ENCODE peak calls at places on chromosomes 11 and 22, in six cellular contexts. R is stomach, V is K562, U is ovary, N is transverse colon, H is A549. M is an unnamed sample.

GRCh38 chr11:122235615-122236014 is 119.6 kb upstream of the BLID start:
- DNase-seq in N (no peak), U (no peak), R (no peak), V (no peak), H (no peak), M (peak)

GRCh38 chr11:14904745-14905103 is 12.7 kb upstream of the CYP2R1 start:
- DNase-seq in R (peak), U (peak), H (peak), V (no peak), N (peak), M (peak)

GRCh38 chr11:2586091-2586792 is 113.6 kb downstream of the KCNQ1OT1 start:
- DNase-seq in V (no peak), N (peak), R (peak), H (no peak), U (peak), M (peak)

GRCh38 chr11:64003807-64004589 is 17.8 kb downstream of the OTUB1 start:
- DNase-seq in V (no peak), N (no peak), U (no peak), R (no peak), H (no peak), M (no peak)

GRCh38 chr11:94504689-94505293 is 7.5 kb upstream of the C11orf97 start:
- DNase-seq in R (no peak), N (no peak), V (peak), U (no peak), H (peak), M (no peak)

GRCh38 chr22:19735665-19736510 is 12.5 kb downstream of the GP1BB start:
- DNase-seq in R (no peak), V (no peak), H (no peak), U (no peak), N (no peak), M (no peak)

GRCh38 chr11:63767415-63768231 is 952 bp downstream of the ZFTA start:
- DNase-seq in R (no peak), V (peak), U (peak), N (peak), H (peak), M (peak)

GRCh38 chr11:34970033-34970432 is 53.6 kb downstream of the PDHX start:
- DNase-seq in R (no peak), V (no peak), N (no peak), H (no peak), U (no peak), M (no peak)

GRCh38 chr22:19085233-19086043 is 36.8 kb downstream of the DGCR2 start:
- DNase-seq in H (peak), R (no peak), U (no peak), N (no peak), V (peak), M (peak)

GRCh38 chr11:110131386-110132123 is 38.4 kb downstream of the ZC3H12C start:
- DNase-seq in N (no peak), U (no peak), V (no peak), R (no peak), H (no peak), M (no peak)

GRCh38 chr11:70128435-70128906 is 50.4 kb downstream of the ANO1 start:
- DNase-seq in V (no peak), R (peak), U (no peak), N (no peak), H (peak), M (no peak)

GRCh38 chr11:76782526-76783293 is 446 bp upstream of the TSKU start:
- DNase-seq in R (peak), U (peak), N (peak), V (peak), H (peak), M (peak)

GRCh38 chr11:19714387-19715363 is 2.0 kb downstream of the NAV2 start:
- DNase-seq in N (no peak), H (no peak), R (no peak), U (peak), V (peak), M (peak)

GRCh38 chr11:15852179-15852578 is 504.2 kb downstream of the SOX6 start:
- DNase-seq in H (no peak), R (peak), N (peak), U (no peak), V (peak), M (no peak)

GRCh38 chr11:70942593-70942992 is 309.8 kb downstream of the SHANK2 start:
- DNase-seq in H (no peak), U (no peak), R (no peak), V (peak), N (no peak), M (no peak)

GRCh38 chr22:22545084-22545483 is 14.0 kb downstream of the PRAME start:
- DNase-seq in R (no peak), V (no peak), U (no peak), N (no peak), H (no peak), M (no peak)

GRCh38 chr11:19311306-19312030 is 70.7 kb upstream of the E2F8 start:
- DNase-seq in R (peak), V (peak), H (peak), U (peak), N (peak), M (peak)

GRCh38 chr22:37844904-37845334 is 785 bp upstream of the ANKRD54 start:
- DNase-seq in U (no peak), R (no peak), H (no peak), V (no peak), N (no peak), M (no peak)

GRCh38 chr11:64355078-64355940 is 3.7 kb upstream of the RPS6KA4 start:
- DNase-seq in R (peak), V (peak), U (peak), H (peak), N (peak), M (peak)

GRCh38 chr11:23903044-23903704 is 593.7 kb upstream of the LUZP2 start:
- DNase-seq in U (no peak), R (no peak), V (no peak), N (no peak), H (no peak), M (no peak)

GRCh38 chr11:75022759-75023396 is 34.1 kb downstream of the NEU3 start:
- DNase-seq in N (peak), R (peak), H (peak), U (peak), V (peak), M (peak)
- H3K27ac ChIP-seq in N (no peak), R (no peak), H (no peak), U (no peak), V (peak), M (no peak)

DNA sequence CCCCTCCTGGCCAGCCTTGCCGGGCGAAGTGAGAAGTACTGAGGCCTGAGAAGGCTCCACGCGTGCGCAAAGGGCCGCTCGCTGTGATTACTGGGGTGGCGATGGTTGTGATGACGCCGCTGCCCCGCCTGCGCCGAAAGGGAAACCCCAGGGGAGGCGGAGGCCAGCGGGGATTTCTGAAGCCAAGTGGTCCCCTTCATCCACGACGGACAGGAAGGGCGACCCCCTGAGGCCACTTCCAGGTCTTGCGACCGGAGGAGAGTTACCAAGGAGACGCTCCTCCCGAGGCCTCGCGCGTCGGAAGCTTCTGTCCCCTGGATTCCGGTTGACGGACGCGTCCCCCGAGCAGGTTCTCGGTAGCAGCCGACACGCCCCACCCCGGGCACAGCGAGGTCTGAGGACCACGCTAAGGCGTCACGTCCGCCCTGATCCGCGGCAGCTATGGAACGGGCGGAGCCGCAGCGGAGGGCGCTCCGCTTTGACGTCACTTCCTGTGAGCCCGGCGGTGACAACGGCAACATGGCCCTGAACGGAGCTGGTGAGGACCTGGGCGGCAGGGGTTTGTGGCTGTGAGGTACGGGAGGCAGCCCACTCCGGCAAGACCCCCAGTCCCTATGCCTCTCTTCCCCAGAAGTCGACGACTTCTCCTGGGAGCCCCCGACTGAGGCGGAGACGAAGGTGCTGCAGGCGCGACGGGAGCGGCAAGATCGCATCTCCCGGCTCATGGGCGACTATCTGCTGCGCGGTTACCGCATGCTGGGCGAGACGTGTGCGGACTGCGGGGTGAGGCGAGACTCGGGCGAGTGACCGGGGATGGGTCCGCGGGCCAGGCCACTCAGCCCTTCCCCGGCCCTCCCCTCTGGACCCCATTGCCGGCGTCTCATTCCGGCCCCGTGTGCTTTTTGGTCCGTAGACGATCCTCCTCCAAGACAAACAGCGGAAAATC is at the start of gene ZNRD2:
- DNase-seq in N (peak), V (peak), U (peak), H (peak), R (peak), M (peak)
- TF ChIP-seq EP300 in N (peak), V (no peak), U (peak), H (peak), R (no peak), M (no peak)

GRCh38 chr11:114929351-114929750 is 251.0 kb downstream of the NXPE2 start:
- DNase-seq in U (no peak), V (no peak), H (no peak), N (no peak), R (no peak), M (no peak)
- H3K4me3 ChIP-seq in U (no peak), V (no peak), H (no peak), N (no peak), R (no peak), M (no peak)

GRCh38 chr11:42048141-42048540 is 588.7 kb upstream of the LRRC4C start:
- DNase-seq in N (no peak), U (no peak), R (no peak), H (no peak), V (no peak), M (no peak)

DNA sequence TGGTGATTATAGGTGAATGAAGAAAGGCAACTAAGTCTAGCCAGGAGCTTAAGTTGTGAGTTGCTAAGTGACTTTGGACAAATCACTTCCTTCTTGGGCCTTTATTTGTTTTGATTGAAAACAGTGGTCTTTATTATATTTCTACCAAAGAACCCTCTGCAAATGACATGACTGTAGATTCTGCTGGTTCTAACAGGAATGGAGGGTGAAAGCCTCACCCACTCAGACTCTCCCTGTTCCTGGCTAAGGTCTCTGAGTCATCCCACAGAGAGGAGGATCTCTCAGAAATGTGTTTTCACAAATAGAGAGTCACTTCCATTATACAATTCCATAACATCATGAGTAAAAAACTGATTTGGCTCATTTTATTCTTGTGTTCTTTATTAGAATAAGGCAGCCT is 583.9 kb upstream of the LRRC4C start:
- DNase-seq in N (no peak), V (no peak), H (no peak), R (no peak), U (no peak), M (no peak)
- H3K27ac ChIP-seq in N (no peak), V (no peak), H (no peak), R (no peak), U (no peak), M (no peak)

M was measured in sigmoid colon.